ENCODE peak calls at places on chromosomes 2 and 18, in nine cellular contexts. F, S, P, U, I, C, H, V and X are unnamed samples.

GRCh38 chr2:10326707-10327594 is 24.2 kb downstream of the HPCAL1 start:
- DNase-seq in C (no peak), V (no peak), P (peak), I (no peak), S (no peak), F (no peak), H (no peak), U (no peak), X (no peak)

GRCh38 chr2:38016177-38016576 is 59.8 kb downstream of the CYP1B1 start:
- DNase-seq in I (no peak), P (no peak), H (no peak), S (peak), C (no peak), F (no peak), V (peak), U (no peak), X (no peak)

GRCh38 chr2:191311627-191312026 is 66.4 kb downstream of the MYO1B start:
- DNase-seq in I (no peak), V (peak), P (no peak), S (peak), H (no peak), F (no peak), C (no peak), U (no peak), X (peak)

GRCh38 chr2:197037863-197038398 is 111.4 kb upstream of the PGAP1 start:
- DNase-seq in U (no peak), F (no peak), V (no peak), P (no peak), C (no peak), I (no peak), H (no peak), S (peak), X (no peak)

GRCh38 chr2:116366212-116366611 is 1448.3 kb upstream of the DDX18 start:
- DNase-seq in F (no peak), V (no peak), C (no peak), H (no peak), S (no peak), P (no peak), I (no peak), U (no peak), X (no peak)

GRCh38 chr2:235542728-235543125 is 48.9 kb downstream of the AGAP1 start:
- DNase-seq in U (no peak), V (no peak), P (no peak), C (no peak), F (no peak), S (no peak), H (no peak), I (no peak), X (no peak)

GRCh38 chr2:111704246-111704645 is 179.7 kb downstream of the ANAPC1 start:
- DNase-seq in V (peak), I (no peak), C (no peak), S (peak), U (no peak), F (peak), H (no peak), P (no peak), X (peak)

GRCh38 chr18:79952996-79953559 is 1.6 kb upstream of the SLC66A2 start:
- DNase-seq in F (no peak), U (no peak), I (no peak), P (no peak), H (no peak), S (no peak), V (no peak), C (no peak), X (no peak)

GRCh38 chr2:105732096-105732495 is 12.6 kb upstream of the NCK2 start:
- DNase-seq in V (no peak), F (no peak), U (no peak), S (no peak), H (no peak), I (no peak), C (peak), P (no peak), X (no peak)